ENCODE peak calls at places on chromosomes 6 and 20, in five cellular contexts. One of them, this sample, is unnamed.

GRCh38 chr20:41003143-41003932 is 25.3 kb upstream of the TOP1 start:
- DNase-seq in C1 segment of cervical spinal cord: no peak
- DNase-seq in NCI-H748 treated with DMSO at 0.1 percent for 48 hours: peak; percentile 49
- DNase-seq in cerebellum: no peak
- DNase-seq in T-helper 2 cell: no peak
- DNase-seq in this sample: no peak

GRCh38 chr6:136037885-136038460 is 186.5 kb downstream of the PDE7B start:
- DNase-seq in T-helper 2 cell: no peak
- DNase-seq in C1 segment of cervical spinal cord: no peak
- DNase-seq in NCI-H748 treated with DMSO at 0.1 percent for 48 hours: no peak
- DNase-seq in cerebellum: no peak
- DNase-seq in this sample: no peak

GRCh38 chr20:2606507-2607006 is 45.9 kb upstream of the NOP56 start:
- DNase-seq in NCI-H748 treated with DMSO at 0.1 percent for 48 hours: no peak
- DNase-seq in cerebellum: no peak
- DNase-seq in C1 segment of cervical spinal cord: no peak
- DNase-seq in T-helper 2 cell: no peak
- DNase-seq in this sample: no peak

GRCh38 chr6:56241106-56241812 is 6.1 kb downstream of the COL21A1 start:
- DNase-seq in C1 segment of cervical spinal cord: no peak
- DNase-seq in cerebellum: no peak
- DNase-seq in T-helper 2 cell: no peak
- DNase-seq in NCI-H748 treated with DMSO at 0.1 percent for 48 hours: peak; percentile 55
- DNase-seq in this sample: no peak

GRCh38 chr20:35895476-35895875 is 58.8 kb downstream of the SCAND1 start:
- DNase-seq in NCI-H748 treated with DMSO at 0.1 percent for 48 hours: no peak
- DNase-seq in cerebellum: no peak
- DNase-seq in C1 segment of cervical spinal cord: no peak
- DNase-seq in T-helper 2 cell: no peak
- DNase-seq in this sample: no peak

GRCh38 chr6:38483526-38483925 is 156.2 kb downstream of the BTBD9 start:
- DNase-seq in cerebellum: no peak
- DNase-seq in T-helper 2 cell: no peak
- DNase-seq in C1 segment of cervical spinal cord: no peak
- DNase-seq in NCI-H748 treated with DMSO at 0.1 percent for 48 hours: no peak
- DNase-seq in this sample: peak; percentile 11

GRCh38 chr20:49901588-49901987 is 13.7 kb downstream of the SPATA2 start:
- DNase-seq in NCI-H748 treated with DMSO at 0.1 percent for 48 hours: no peak
- DNase-seq in cerebellum: peak; percentile 71
- DNase-seq in T-helper 2 cell: no peak
- DNase-seq in C1 segment of cervical spinal cord: no peak
- DNase-seq in this sample: no peak

GRCh38 chr20:31704225-31705119 is 18.2 kb downstream of the BCL2L1 start:
- DNase-seq in T-helper 2 cell: no peak
- DNase-seq in C1 segment of cervical spinal cord: no peak
- DNase-seq in NCI-H748 treated with DMSO at 0.1 percent for 48 hours: no peak
- DNase-seq in cerebellum: no peak
- DNase-seq in this sample: no peak

GRCh38 chr6:136244061-136244616 is 6.0 kb downstream of the MTFR2 start:
- DNase-seq in C1 segment of cervical spinal cord: no peak
- DNase-seq in NCI-H748 treated with DMSO at 0.1 percent for 48 hours: no peak
- DNase-seq in cerebellum: no peak
- DNase-seq in T-helper 2 cell: no peak
- DNase-seq in this sample: no peak

GRCh38 chr6:155171109-155171746 is 92.6 kb upstream of the CLDN20 start:
- DNase-seq in T-helper 2 cell: peak; percentile 23
- DNase-seq in C1 segment of cervical spinal cord: no peak
- DNase-seq in NCI-H748 treated with DMSO at 0.1 percent for 48 hours: no peak
- DNase-seq in cerebellum: peak; percentile 33
- DNase-seq in this sample: no peak

GRCh38 chr6:14312497-14312896 is 194.9 kb downstream of the CD83 start:
- DNase-seq in cerebellum: no peak
- DNase-seq in T-helper 2 cell: no peak
- DNase-seq in NCI-H748 treated with DMSO at 0.1 percent for 48 hours: no peak
- DNase-seq in C1 segment of cervical spinal cord: no peak
- DNase-seq in this sample: no peak

GRCh38 chr6:104253236-104253635 is 606.5 kb downstream of the HACE1 start:
- DNase-seq in cerebellum: no peak
- DNase-seq in NCI-H748 treated with DMSO at 0.1 percent for 48 hours: peak; percentile 15
- DNase-seq in T-helper 2 cell: no peak
- DNase-seq in C1 segment of cervical spinal cord: no peak
- DNase-seq in this sample: no peak

GRCh38 chr6:34585512-34586045 is 29.4 kb upstream of the SPDEF start:
- DNase-seq in cerebellum: peak; percentile 63
- DNase-seq in C1 segment of cervical spinal cord: peak; percentile 22
- DNase-seq in T-helper 2 cell: no peak
- DNase-seq in NCI-H748 treated with DMSO at 0.1 percent for 48 hours: no peak
- DNase-seq in this sample: no peak

GRCh38 chr6:43089467-43089866 is 13.4 kb downstream of the PTK7 start:
- DNase-seq in cerebellum: no peak
- DNase-seq in NCI-H748 treated with DMSO at 0.1 percent for 48 hours: no peak
- DNase-seq in C1 segment of cervical spinal cord: no peak
- DNase-seq in T-helper 2 cell: no peak
- DNase-seq in this sample: no peak

GRCh38 chr6:137323860-137324259 is 104.7 kb upstream of the IFNGR1 start:
- DNase-seq in T-helper 2 cell: no peak
- DNase-seq in cerebellum: no peak
- DNase-seq in NCI-H748 treated with DMSO at 0.1 percent for 48 hours: no peak
- DNase-seq in C1 segment of cervical spinal cord: no peak
- DNase-seq in this sample: no peak

GRCh38 chr20:25066386-25066785 is 8.4 kb upstream of the ACSS1 start:
- DNase-seq in C1 segment of cervical spinal cord: no peak
- DNase-seq in NCI-H748 treated with DMSO at 0.1 percent for 48 hours: no peak
- DNase-seq in cerebellum: no peak
- DNase-seq in T-helper 2 cell: no peak
- DNase-seq in this sample: no peak

GRCh38 chr20:37804584-37805566 is 98.1 kb upstream of the VSTM2L start:
- DNase-seq in T-helper 2 cell: no peak
- DNase-seq in cerebellum: no peak
- DNase-seq in C1 segment of cervical spinal cord: peak; percentile 59
- DNase-seq in NCI-H748 treated with DMSO at 0.1 percent for 48 hours: no peak
- DNase-seq in this sample: peak; percentile 60

GRCh38 chr20:47360489-47361267 is 4.2 kb upstream of the ZMYND8 start:
- DNase-seq in NCI-H748 treated with DMSO at 0.1 percent for 48 hours: peak; percentile 75
- DNase-seq in C1 segment of cervical spinal cord: peak; percentile 71
- DNase-seq in T-helper 2 cell: no peak
- DNase-seq in cerebellum: peak; percentile 83
- DNase-seq in this sample: no peak

GRCh38 chr20:47392721-47393073 is 36.2 kb upstream of the ZMYND8 start:
- DNase-seq in C1 segment of cervical spinal cord: no peak
- DNase-seq in T-helper 2 cell: no peak
- DNase-seq in NCI-H748 treated with DMSO at 0.1 percent for 48 hours: no peak
- DNase-seq in cerebellum: no peak
- DNase-seq in this sample: no peak

GRCh38 chr20:19889011-19889953 is 127.9 kb upstream of the NAA20 start:
- DNase-seq in NCI-H748 treated with DMSO at 0.1 percent for 48 hours: no peak
- DNase-seq in cerebellum: no peak
- DNase-seq in T-helper 2 cell: no peak
- DNase-seq in C1 segment of cervical spinal cord: peak; percentile 55
- DNase-seq in this sample: no peak

GRCh38 chr20:17643531-17644188 is 38.4 kb downstream of the RRBP1 start:
- DNase-seq in NCI-H748 treated with DMSO at 0.1 percent for 48 hours: no peak
- DNase-seq in cerebellum: no peak
- DNase-seq in C1 segment of cervical spinal cord: no peak
- DNase-seq in T-helper 2 cell: no peak
- DNase-seq in this sample: no peak

GRCh38 chr6:167485186-167485978 is 160.5 kb downstream of the TTLL2 start:
- DNase-seq in C1 segment of cervical spinal cord: peak; percentile 21
- DNase-seq in NCI-H748 treated with DMSO at 0.1 percent for 48 hours: no peak
- DNase-seq in T-helper 2 cell: no peak
- DNase-seq in cerebellum: no peak
- DNase-seq in this sample: no peak

GRCh38 chr6:125639621-125640020 is 109.8 kb upstream of the HEY2 start:
- DNase-seq in NCI-H748 treated with DMSO at 0.1 percent for 48 hours: no peak
- DNase-seq in T-helper 2 cell: no peak
- DNase-seq in cerebellum: no peak
- DNase-seq in C1 segment of cervical spinal cord: no peak
- DNase-seq in this sample: no peak